ENCODE peak calls at places on chromosome 14, in seven cellular contexts. Z is stimulated activated CD8-positive, alpha-beta memory T cell treated with anti-CD3 and anti-CD28 coated beads, Interleukin-15, amount 100 ng/mL, for 1 hour; L is lower lobe of right lung; R is HAP-1; C is endodermal cell; F is fibroblast of mammary gland; H is H7. I is an unnamed sample.

GRCh38 chr14:50542941-50543418 is 10.6 kb upstream of the MAP4K5 start:
- DNase-seq in F (peak; percentile 68), R (peak; percentile 80), Z (no peak), C (no peak), L (no peak), H (peak; percentile 48), I (no peak)

GRCh38 chr14:56857206-56857605 is 46.9 kb upstream of the OTX2 start:
- DNase-seq in C (no peak), H (no peak), R (no peak), Z (no peak), F (no peak), L (no peak), I (no peak)

GRCh38 chr14:47539065-47539464 is 136.3 kb downstream of the MDGA2 start:
- DNase-seq in R (no peak), F (peak; percentile 0), L (no peak), C (peak; percentile 71), H (peak; percentile 40), Z (no peak), I (no peak)

GRCh38 chr14:74380845-74381244 is 32.6 kb downstream of the VRTN start:
- DNase-seq in L (no peak), H (no peak), F (no peak), R (no peak), C (peak; percentile 44), Z (no peak), I (no peak)

GRCh38 chr14:102824832-102825231 is 47.6 kb downstream of the TRAF3 start:
- DNase-seq in C (no peak), H (no peak), F (peak; percentile 79), R (no peak), L (no peak), Z (no peak), I (no peak)

GRCh38 chr14:23357261-23357660 is 4.6 kb upstream of the SLC22A17 start:
- DNase-seq in H (peak; percentile 14), L (no peak), R (no peak), F (no peak), C (no peak), Z (no peak), I (no peak)

GRCh38 chr14:23185046-23185445 is 1.6 kb upstream of the SLC7A8 start:
- DNase-seq in H (no peak), L (no peak), F (peak; percentile 46), C (no peak), Z (no peak), R (no peak), I (no peak)

GRCh38 chr14:88914956-88915355 is 90.5 kb downstream of the TTC8 start:
- DNase-seq in R (no peak), Z (no peak), H (no peak), C (no peak), F (no peak), L (no peak), I (no peak)

GRCh38 chr14:69610020-69610858 is 1.2 kb upstream of the SUSD6 start:
- DNase-seq in L (no peak), F (no peak), Z (no peak), C (no peak), H (no peak), R (no peak), I (no peak)

GRCh38 chr14:20684662-20685456 is 499 bp downstream of the RNASE4 start:
- DNase-seq in C (no peak), Z (no peak), L (no peak), H (peak; percentile 64), F (peak; percentile 81), R (peak; percentile 54), I (peak; percentile 67)

GRCh38 chr14:67820428-67820881 is 876 bp downstream of the RAD51B start:
- DNase-seq in C (peak; percentile 54), Z (no peak), H (no peak), L (no peak), F (peak; percentile 73), R (peak; percentile 19), I (no peak)

GRCh38 chr14:79496701-79497100 is 714.6 kb downstream of the DIO2 start:
- DNase-seq in H (no peak), F (no peak), Z (no peak), R (no peak), L (no peak), C (no peak), I (no peak)

GRCh38 chr14:64878775-64879634 is 702 bp downstream of the SPTB start:
- DNase-seq in F (no peak), Z (no peak), L (no peak), H (peak; percentile 59), R (peak; percentile 7), C (peak; percentile 78), I (peak; percentile 2)

GRCh38 chr14:36935976-36936678 is 236.3 kb downstream of the SLC25A21 start:
- DNase-seq in F (peak; percentile 2), C (no peak), Z (no peak), H (no peak), L (no peak), R (no peak), I (no peak)

GRCh38 chr14:49951946-49952345 is 59.1 kb downstream of the ARF6 start:
- DNase-seq in L (no peak), R (no peak), C (peak; percentile 10), F (no peak), H (no peak), Z (no peak), I (peak; percentile 82)

GRCh38 chr14:91230363-91231035 is 14.0 kb downstream of the GPR68 start:
- DNase-seq in H (no peak), Z (no peak), R (no peak), L (no peak), F (peak; percentile 56), C (no peak), I (no peak)

GRCh38 chr14:97726661-97727060 is 929.5 kb downstream of the VRK1 start:
- DNase-seq in Z (no peak), H (no peak), C (no peak), R (no peak), F (no peak), L (no peak), I (no peak)

GRCh38 chr14:38721822-38722431 is 381.1 kb downstream of the SEC23A start:
- DNase-seq in C (peak; percentile 93), H (peak; percentile 56), R (peak; percentile 38), Z (no peak), L (no peak), F (peak; percentile 55), I (no peak)

GRCh38 chr14:95226801-95227200 is 69.5 kb upstream of the DICER1 start:
- DNase-seq in R (no peak), L (no peak), F (no peak), Z (no peak), H (no peak), C (no peak), I (no peak)

GRCh38 chr14:49623387-49623786 is 2.8 kb downstream of the MGAT2 start:
- DNase-seq in F (no peak), C (no peak), Z (no peak), R (no peak), H (no peak), L (no peak), I (no peak)

GRCh38 chr14:64095620-64096019 is 198.6 kb downstream of the ESR2 start:
- DNase-seq in R (no peak), C (no peak), Z (no peak), H (no peak), F (no peak), L (no peak), I (no peak)

GRCh38 chr14:76904740-76905569 is 78.7 kb downstream of the LRRC74A start:
- DNase-seq in C (peak; percentile 71), Z (peak; percentile 48), R (no peak), H (no peak), L (peak; percentile 81), F (peak; percentile 99), I (peak; percentile 62)

GRCh38 chr14:55386037-55386798 is 25.4 kb downstream of the ATG14 start:
- DNase-seq in Z (no peak), L (no peak), R (no peak), C (peak; percentile 58), F (no peak), H (no peak), I (peak; percentile 41)

GRCh38 chr14:61280526-61281185 is 482 bp downstream of the TMEM30B start:
- DNase-seq in C (peak; percentile 85), H (peak; percentile 84), Z (peak; percentile 60), R (no peak), L (peak; percentile 82), F (no peak), I (peak; percentile 82)

GRCh38 chr14:72643317-72643801 is 250.5 kb downstream of the DPF3 start:
- DNase-seq in Z (no peak), L (no peak), R (no peak), H (no peak), C (no peak), F (peak; percentile 98), I (no peak)

GRCh38 chr14:103522028-103522581 is 525 bp downstream of the CKB start:
- DNase-seq in L (peak; percentile 60), F (no peak), C (peak; percentile 75), R (no peak), H (peak; percentile 91), Z (no peak), I (no peak)

GRCh38 chr14:73342670-73343069 is 105.4 kb downstream of the PAPLN start:
- DNase-seq in Z (no peak), C (no peak), L (no peak), H (no peak), R (no peak), F (no peak), I (no peak)

GRCh38 chr14:23182372-23183014 is 967 bp downstream of the SLC7A8 start:
- DNase-seq in R (no peak), L (peak; percentile 70), F (no peak), H (peak; percentile 90), Z (no peak), C (peak; percentile 91), I (peak; percentile 74)

GRCh38 chr14:98598576-98598975 is 673.4 kb downstream of the BCL11B start:
- DNase-seq in C (no peak), Z (no peak), L (no peak), R (no peak), H (no peak), F (no peak), I (no peak)

GRCh38 chr14:31420013-31420318 is 384 bp downstream of the HEATR5A start:
- DNase-seq in H (peak; percentile 84), F (no peak), Z (no peak), R (no peak), L (peak; percentile 89), C (peak; percentile 91), I (peak; percentile 89)

GRCh38 chr14:69429643-69430042 is 31.2 kb downstream of the SLC39A9 start:
- DNase-seq in F (no peak), Z (no peak), R (no peak), H (no peak), L (no peak), C (no peak), I (no peak)

GRCh38 chr14:35403085-35403396 is 1.5 kb downstream of the NFKBIA start:
- DNase-seq in F (peak; percentile 62), C (peak; percentile 39), L (peak; percentile 67), Z (no peak), H (no peak), R (no peak), I (peak; percentile 43)

GRCh38 chr14:59627011-59627520 is 50.5 kb upstream of the CCDC175 start:
- DNase-seq in F (no peak), C (no peak), H (no peak), L (no peak), Z (no peak), R (no peak), I (no peak)

GRCh38 chr14:76901171-76902055 is 75.2 kb downstream of the LRRC74A start:
- DNase-seq in L (no peak), R (no peak), C (no peak), H (no peak), Z (no peak), F (no peak), I (no peak)

GRCh38 chr14:22314183-22314820 is 274.7 kb downstream of the DAD1 start:
- DNase-seq in C (peak; percentile 62), F (peak; percentile 64), R (peak; percentile 63), Z (no peak), L (no peak), H (peak; percentile 47), I (no peak)

GRCh38 chr14:65551019-65551643 is 138.6 kb downstream of the FUT8 start:
- DNase-seq in F (no peak), L (no peak), C (no peak), Z (no peak), H (no peak), R (no peak), I (no peak)

GRCh38 chr14:33357225-33358010 is 418.7 kb downstream of the NPAS3 start:
- DNase-seq in L (no peak), R (no peak), F (no peak), H (no peak), Z (no peak), C (no peak), I (peak; percentile 81)